ENCODE peak calls at places on chromosome 11, in four cellular contexts. T, R, D and H are unnamed samples.

GRCh38 chr11:6298605-6299004 is 21.7 kb downstream of the CAVIN3 start:
- DNase-seq in T (peak; percentile 77), R (peak; percentile 77), D (peak; percentile 32), H (no peak)

GRCh38 chr11:133964356-133964755 is 7.6 kb upstream of the IGSF9B start:
- DNase-seq in T (peak; percentile 17), R (no peak), D (no peak), H (no peak)

GRCh38 chr11:86396403-86396802 is 21.7 kb downstream of the CCDC81 start:
- DNase-seq in T (no peak), R (no peak), D (peak; percentile 48), H (peak; percentile 54)

GRCh38 chr11:70070736-70071135 is 7.4 kb upstream of the ANO1 start:
- DNase-seq in T (peak; percentile 53), R (no peak), D (no peak), H (no peak)

GRCh38 chr11:126413426-126413825 is 57.9 kb downstream of the ST3GAL4 start:
- DNase-seq in T (no peak), R (no peak), D (no peak), H (no peak)

GRCh38 chr11:12461516-12461915 is 84.1 kb downstream of the PARVA start:
- DNase-seq in T (no peak), R (no peak), D (no peak), H (no peak)

GRCh38 chr11:12143461-12144258 is 33.3 kb downstream of the MICAL2 start:
- DNase-seq in T (no peak), R (no peak), D (no peak), H (peak; percentile 77)

GRCh38 chr11:26229270-26229669 is 102.7 kb upstream of the ANO3 start:
- DNase-seq in T (no peak), R (no peak), D (peak; percentile 99), H (peak; percentile 84)

GRCh38 chr11:84673753-84674152 is 953.4 kb downstream of the DLG2 start:
- DNase-seq in T (no peak), R (no peak), D (no peak), H (peak; percentile 3)

GRCh38 chr11:65184146-65184545 is 2.4 kb downstream of the CAPN1 start:
- DNase-seq in T (peak; percentile 76), R (peak; percentile 76), D (no peak), H (no peak)

GRCh38 chr11:69054397-69055211 is 5.9 kb downstream of the TPCN2 start:
- DNase-seq in T (peak; percentile 58), R (no peak), D (no peak), H (no peak)

GRCh38 chr11:70029115-70029830 is 48.8 kb upstream of the ANO1 start:
- DNase-seq in T (no peak), R (no peak), D (no peak), H (no peak)

GRCh38 chr11:43578346-43579170 is 102.0 kb upstream of the HSD17B12 start:
- DNase-seq in T (no peak), R (no peak), D (no peak), H (peak; percentile 46)

GRCh38 chr11:44556735-44557409 is 8.6 kb upstream of the CD82 start:
- DNase-seq in T (peak; percentile 85), R (peak; percentile 74), D (peak; percentile 61), H (peak; percentile 45)

GRCh38 chr11:100823360-100823759 is 136.3 kb downstream of the ARHGAP42 start:
- DNase-seq in T (no peak), R (no peak), D (no peak), H (no peak)

GRCh38 chr11:62925745-62926668 is 4.8 kb upstream of the CHRM1 start:
- DNase-seq in T (no peak), R (peak; percentile 58), D (no peak), H (no peak)

GRCh38 chr11:61834278-61835004 is 6.3 kb downstream of the FADS2 start:
- DNase-seq in T (no peak), R (no peak), D (peak; percentile 88), H (peak; percentile 64)

GRCh38 chr11:75063732-75064314 is 32.9 kb downstream of the OR2AT4 start:
- DNase-seq in T (no peak), R (no peak), D (no peak), H (no peak)

GRCh38 chr11:14619580-14619979 is 24.0 kb upstream of the PDE3B start:
- DNase-seq in T (no peak), R (no peak), D (no peak), H (no peak)

GRCh38 chr11:45100338-45100737 is 46.1 kb upstream of the PRDM11 start:
- DNase-seq in T (no peak), R (peak; percentile 47), D (peak; percentile 22), H (no peak)

GRCh38 chr11:63985812-63986155 is 454 bp upstream of the OTUB1 start:
- DNase-seq in T (peak; percentile 92), R (no peak), D (no peak), H (no peak)

GRCh38 chr11:134474942-134475341 is 62.9 kb upstream of the B3GAT1 start:
- DNase-seq in T (no peak), R (no peak), D (no peak), H (no peak)

GRCh38 chr11:57482782-57483569 is 22.6 kb downstream of the RTN4RL2 start:
- DNase-seq in T (peak; percentile 91), R (peak; percentile 83), D (peak; percentile 37), H (peak; percentile 5)

GRCh38 chr11:85823816-85824215 is 12.9 kb upstream of the SYTL2 start:
- DNase-seq in T (no peak), R (no peak), D (no peak), H (no peak)

GRCh38 chr11:65440831-65441499 is 18.4 kb downstream of the NEAT1 start:
- DNase-seq in T (no peak), R (no peak), D (peak; percentile 48), H (peak; percentile 31)

GRCh38 chr11:93521086-93521485 is 22.1 kb downstream of the SMCO4 start:
- DNase-seq in T (no peak), R (no peak), D (no peak), H (no peak)

GRCh38 chr11:44139565-44140313 is 44.3 kb downstream of the EXT2 start:
- DNase-seq in T (no peak), R (no peak), D (no peak), H (no peak)

GRCh38 chr11:95087171-95087570 is 2.5 kb upstream of the ENDOD1 start:
- DNase-seq in T (no peak), R (no peak), D (no peak), H (no peak)

GRCh38 chr11:64122411-64123101 is 43.4 kb downstream of the MACROD1 start:
- DNase-seq in T (no peak), R (peak; percentile 39), D (no peak), H (no peak)

GRCh38 chr11:69010964-69011623 is 2.0 kb downstream of the MRGPRF start:
- DNase-seq in T (peak; percentile 83), R (peak; percentile 91), D (no peak), H (peak; percentile 46)

GRCh38 chr11:122748968-122749687 is 89.2 kb upstream of the CRTAM start:
- DNase-seq in T (no peak), R (no peak), D (peak; percentile 36), H (peak; percentile 96)

GRCh38 chr11:10385696-10386095 is 69.4 kb upstream of the AMPD3 start:
- DNase-seq in T (no peak), R (no peak), D (no peak), H (no peak)

GRCh38 chr11:10386361-10386760 is 68.7 kb upstream of the AMPD3 start:
- DNase-seq in T (no peak), R (no peak), D (no peak), H (no peak)

GRCh38 chr11:10387209-10388083 is 67.6 kb upstream of the AMPD3 start:
- DNase-seq in T (no peak), R (no peak), D (peak; percentile 58), H (peak; percentile 53)

GRCh38 chr11:10388096-10388495 is 67.0 kb upstream of the AMPD3 start:
- DNase-seq in T (no peak), R (no peak), D (no peak), H (no peak)

GRCh38 chr11:10386861-10387208 is 68.2 kb upstream of the AMPD3 start:
- DNase-seq in T (no peak), R (no peak), D (no peak), H (no peak)
- H3K27ac ChIP-seq in T (peak overlapping the region; percentile 56), R (no peak overlapping the region), D (no peak overlapping the region), H (no peak overlapping the region)

GRCh38 chr11:31809857-31810778 is 1.0 kb downstream of the PAX6 start:
- DNase-seq in T (peak; percentile 79), R (peak; percentile 70), D (peak; percentile 50), H (no peak)

GRCh38 chr11:31810779-31811647 is at the start of gene PAX6:
- DNase-seq in T (peak; percentile 80), R (peak; percentile 97), D (peak; percentile 66), H (peak; percentile 9)

GRCh38 chr11:31808721-31809542 is 2.2 kb downstream of the PAX6 start:
- DNase-seq in T (no peak), R (peak; percentile 22), D (no peak), H (no peak)

GRCh38 chr11:31808268-31808667 is 2.9 kb downstream of the PAX6 start:
- DNase-seq in T (no peak), R (no peak), D (no peak), H (no peak)

GRCh38 chr11:31809543-31809856 is 1.6 kb downstream of the PAX6 start:
- DNase-seq in T (no peak), R (no peak), D (no peak), H (no peak)
- H3K4me3 ChIP-seq in T (no peak overlapping the region), R (peak overlapping the region; percentile 91), D (no peak overlapping the region), H (peak overlapping the region; percentile 41)

GRCh38 chr11:128290106-128290840 is 297.1 kb downstream of the ETS1 start:
- DNase-seq in T (peak; percentile 73), R (peak; percentile 70), D (peak; percentile 77), H (peak; percentile 78)
- TF ChIP-seq CTCF in T (peak; percentile 82), R (peak; percentile 91), D (peak; percentile 72), H (peak; percentile 80)

DNA sequence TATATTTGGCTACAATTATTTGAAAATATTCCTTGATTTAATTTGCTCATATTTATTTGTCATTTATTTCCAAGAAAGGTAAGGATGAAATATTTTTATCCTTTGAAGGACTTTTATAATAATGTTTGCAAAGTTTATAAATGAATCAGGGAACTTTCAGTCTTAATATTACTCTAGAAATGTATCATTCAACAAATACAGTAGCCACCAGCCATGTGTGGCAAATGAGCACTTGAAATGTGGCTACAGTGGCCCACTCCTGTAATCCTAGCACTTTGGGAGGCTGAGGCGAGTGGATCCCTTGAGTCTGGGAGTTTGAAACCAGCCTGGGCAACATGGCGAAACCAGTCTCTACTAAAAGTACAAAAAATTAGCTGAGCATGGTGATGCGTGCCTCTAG is 20.3 kb upstream of the PHF21A start:
- DNase-seq in T (no peak), R (no peak), D (no peak), H (no peak)
- H3K27ac ChIP-seq in T (no peak overlapping the region), R (no peak overlapping the region), D (no peak overlapping the region), H (no peak overlapping the region)

GRCh38 chr11:33801821-33802413 is 27.6 kb upstream of the FBXO3 start:
- DNase-seq in T (no peak), R (peak; percentile 47), D (no peak), H (no peak)
- H3K4me3 ChIP-seq in T (no peak overlapping the region), R (peak overlapping the region; percentile 50), D (no peak overlapping the region), H (peak overlapping the region; percentile 57)

DNA sequence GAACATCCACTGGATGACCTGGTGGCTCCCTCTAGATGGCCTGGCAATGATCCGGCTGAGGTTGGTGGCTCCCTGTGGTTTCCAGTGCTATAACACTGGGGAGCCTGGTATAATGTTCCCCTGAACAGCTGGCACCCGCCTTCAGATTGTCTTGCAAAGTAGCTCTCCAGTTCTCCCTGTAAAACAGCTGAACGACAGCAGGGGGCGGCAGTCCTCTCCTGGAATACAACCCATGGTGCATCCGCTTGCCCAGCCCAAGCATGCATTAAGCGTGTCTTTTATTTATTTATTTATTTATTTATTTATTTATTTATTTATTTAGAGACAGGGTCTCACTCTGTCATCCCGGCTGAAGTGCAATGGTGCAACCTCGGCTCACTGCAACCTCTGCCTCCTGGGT is 258.9 kb downstream of the BUD13 start:
- DNase-seq in T (no peak), R (peak; percentile 69), D (peak; percentile 78), H (peak; percentile 12)
- TF ChIP-seq CTCF in T (no peak), R (peak; percentile 61), D (peak; percentile 43), H (peak; percentile 31)